ENCODE peak calls at places on chromosomes 2 and 18, in seven cellular contexts. R is testis, C is adrenal gland, X is thyroid gland, Y is sigmoid colon, T is body of pancreas, W is HCT116. G is an unnamed sample.

GRCh38 chr2:62526531-62527381 is 20.8 kb upstream of the TMEM17 start:
- DNase-seq in R (no peak), C (peak; percentile 21), X (no peak), Y (no peak), T (no peak), W (no peak), G (peak; percentile 17)

GRCh38 chr18:24063121-24063731 is 48.7 kb downstream of the TTC39C start:
- DNase-seq in R (no peak), C (no peak), X (no peak), Y (no peak), T (no peak), W (peak; percentile 27), G (no peak)

GRCh38 chr2:179240481-179241451 is 23.9 kb downstream of the SESTD1 start:
- DNase-seq in R (no peak), C (no peak), X (no peak), Y (no peak), T (no peak), W (no peak), G (no peak)

GRCh38 chr18:79439201-79440023 is 43.7 kb downstream of the NFATC1 start:
- DNase-seq in R (no peak), C (no peak), X (no peak), Y (no peak), T (no peak), W (no peak), G (peak; percentile 57)

GRCh38 chr2:160701822-160702221 is 208.2 kb upstream of the RBMS1 start:
- DNase-seq in R (no peak), C (no peak), X (no peak), Y (no peak), T (no peak), W (no peak), G (no peak)

GRCh38 chr2:235406420-235406819 is 87.4 kb upstream of the AGAP1 start:
- DNase-seq in R (peak; percentile 90), C (peak; percentile 63), X (peak; percentile 96), Y (no peak), T (peak; percentile 57), W (no peak), G (no peak)

GRCh38 chr2:232873292-232873908 is 3.3 kb downstream of the SNORC start:
- DNase-seq in R (no peak), C (no peak), X (no peak), Y (peak; percentile 62), T (no peak), W (no peak), G (no peak)

GRCh38 chr2:166593403-166593802 is 99.4 kb upstream of the SCN7A start:
- DNase-seq in R (no peak), C (no peak), X (no peak), Y (no peak), T (no peak), W (no peak), G (no peak)

GRCh38 chr2:223941579-223942277 is 3.4 kb downstream of the WDFY1 start:
- DNase-seq in R (no peak), C (no peak), X (no peak), Y (no peak), T (no peak), W (no peak), G (no peak)

GRCh38 chr2:53793821-53794220 is 7.0 kb downstream of the ERLEC1 start:
- DNase-seq in R (no peak), C (no peak), X (no peak), Y (no peak), T (no peak), W (no peak), G (no peak)

GRCh38 chr2:114745700-114746099 is 303.3 kb downstream of the DPP10 start:
- DNase-seq in R (no peak), C (no peak), X (no peak), Y (no peak), T (no peak), W (no peak), G (no peak)

GRCh38 chr2:174553811-174554493 is 43.7 kb downstream of the WIPF1 start:
- DNase-seq in R (no peak), C (no peak), X (no peak), Y (no peak), T (no peak), W (no peak), G (no peak)

GRCh38 chr2:23423062-23423872 is 38.3 kb downstream of the KLHL29 start:
- DNase-seq in R (no peak), C (no peak), X (no peak), Y (no peak), T (no peak), W (no peak), G (no peak)

GRCh38 chr2:46131-46470 is 204 bp downstream of the FAM110C start:
- DNase-seq in R (no peak), C (no peak), X (no peak), Y (no peak), T (no peak), W (no peak), G (no peak)

GRCh38 chr2:47346-48218 is 1.3 kb upstream of the FAM110C start:
- DNase-seq in R (peak; percentile 29), C (no peak), X (no peak), Y (no peak), T (peak; percentile 27), W (no peak), G (no peak)

GRCh38 chr2:44748-45341 is 1.5 kb downstream of the FAM110C start:
- DNase-seq in R (peak; percentile 51), C (no peak), X (peak; percentile 85), Y (no peak), T (peak; percentile 82), W (no peak), G (no peak)

GRCh38 chr2:45342-46130 is 769 bp downstream of the FAM110C start:
- DNase-seq in R (peak; percentile 57), C (no peak), X (peak; percentile 67), Y (no peak), T (peak; percentile 43), W (no peak), G (no peak)

DNA sequence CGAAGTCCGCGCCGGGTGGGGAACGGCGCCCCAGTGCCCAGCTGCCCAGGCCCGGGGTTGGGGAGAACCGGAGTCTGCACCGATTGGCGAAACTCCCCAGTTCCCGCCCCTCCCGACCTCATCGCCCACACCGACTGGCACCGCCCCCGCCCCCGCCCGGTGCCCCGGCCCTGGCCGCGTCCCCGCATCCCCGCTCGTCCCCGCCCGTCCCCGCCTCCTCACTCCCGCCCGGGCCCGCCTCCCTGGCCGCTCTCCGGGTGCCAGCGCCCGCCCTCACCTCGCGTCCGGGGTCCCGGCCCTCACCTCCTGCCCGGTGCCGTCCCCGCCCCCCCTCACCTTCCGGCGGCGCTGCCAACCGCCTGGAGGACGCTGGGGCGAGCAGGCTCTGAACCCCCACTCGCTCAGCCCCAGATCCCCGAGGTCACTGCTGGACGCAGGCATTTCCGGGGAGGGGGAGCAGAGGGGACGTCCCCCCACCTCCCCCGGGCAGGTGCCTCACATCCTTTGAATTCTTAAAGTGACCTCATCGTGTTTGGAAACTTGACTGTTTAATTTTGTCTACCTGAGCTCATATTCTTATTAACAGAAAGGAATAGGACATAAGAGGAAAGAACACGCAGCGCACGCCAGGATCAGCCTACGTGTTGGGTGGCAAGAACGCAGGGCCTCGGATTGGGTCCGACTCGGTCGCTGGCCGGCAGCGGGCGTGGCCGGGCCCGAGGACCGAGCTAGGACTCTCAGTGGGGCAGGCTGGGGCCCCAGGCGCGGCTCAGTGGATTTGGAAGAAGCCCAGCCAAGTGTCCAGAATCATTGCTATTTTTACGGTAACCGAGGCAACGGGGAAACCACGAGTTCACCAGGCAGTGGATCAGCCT is at the start of gene FAM110C:
- DNase-seq in R (peak; percentile 85), C (peak; percentile 87), X (peak; percentile 95), Y (no peak), T (peak; percentile 90), W (no peak), G (no peak)
- TF ChIP-seq POLR2A in R (no peak), C (no peak), X (no peak), Y (peak; percentile 2), T (peak; percentile 65), W (no peak), G (no peak)

GRCh38 chr2:105274046-105274445 is 32.5 kb downstream of the GPR45 start:
- DNase-seq in R (peak; percentile 27), C (peak; percentile 86), X (no peak), Y (no peak), T (no peak), W (no peak), G (no peak)
- TF ChIP-seq POLR2A in R (no peak), C (no peak), X (no peak), Y (no peak), T (no peak), W (no peak), G (no peak)

DNA sequence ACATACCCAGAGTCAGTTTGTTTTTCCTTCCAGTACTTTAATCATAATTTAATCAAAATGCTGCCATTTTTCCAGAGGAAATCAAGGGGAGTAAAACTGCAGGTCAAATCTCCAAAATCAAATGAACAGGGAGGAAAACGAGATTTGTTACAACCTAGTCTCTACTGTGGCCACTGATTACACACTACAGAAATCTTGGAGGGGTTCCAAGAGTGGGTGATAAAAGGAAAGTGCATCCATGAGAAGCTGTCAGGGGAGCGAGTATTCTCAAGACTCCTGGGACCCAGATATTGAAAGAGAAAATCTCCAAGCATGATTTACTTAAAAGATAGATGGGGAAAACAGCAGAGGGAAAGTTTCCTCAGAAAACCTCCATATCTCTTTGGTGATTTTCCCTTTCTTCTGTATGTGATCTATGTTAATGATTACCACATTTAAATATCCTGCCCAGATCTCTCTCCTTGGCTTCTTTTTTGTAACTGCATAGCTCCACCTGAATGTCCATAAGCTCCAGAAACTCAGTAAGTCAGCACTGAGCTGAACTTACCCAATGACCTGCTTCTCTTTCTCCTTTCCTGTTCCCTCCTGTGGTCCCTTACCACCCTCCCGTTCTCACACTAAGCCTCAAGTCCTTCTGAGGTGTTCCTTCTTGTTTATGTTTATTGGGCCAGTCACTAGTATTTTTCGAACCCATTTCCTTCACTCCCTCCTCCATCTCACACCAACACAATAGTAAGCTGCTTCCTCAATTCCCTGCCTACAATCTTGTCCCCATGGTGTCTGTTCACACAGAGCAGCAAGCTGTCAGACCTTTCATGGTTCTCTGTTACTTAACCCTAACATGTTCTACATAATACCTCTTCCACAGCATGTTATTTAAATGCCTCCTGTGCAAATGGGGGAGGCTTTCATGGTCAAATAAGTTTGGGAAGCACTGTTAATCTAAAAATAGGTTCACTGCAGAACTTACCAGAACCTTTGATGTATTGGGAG is 73.9 kb upstream of the TWSG1 start:
- DNase-seq in R (no peak), C (no peak), X (no peak), Y (no peak), T (no peak), W (no peak), G (no peak)
- TF ChIP-seq POLR2A in R (no peak), C (no peak), X (no peak), Y (no peak), T (no peak), W (no peak), G (no peak)

GRCh38 chr2:144512421-144513272 is 7.3 kb downstream of the ZEB2 start:
- DNase-seq in R (no peak), C (no peak), X (no peak), Y (no peak), T (no peak), W (no peak), G (peak; percentile 21)

GRCh38 chr2:144511945-144512344 is 8.0 kb downstream of the ZEB2 start:
- DNase-seq in R (no peak), C (no peak), X (no peak), Y (no peak), T (no peak), W (no peak), G (no peak)

GRCh38 chr2:144515425-144515693 is 4.6 kb downstream of the ZEB2 start:
- DNase-seq in R (no peak), C (no peak), X (no peak), Y (no peak), T (no peak), W (no peak), G (no peak)

GRCh38 chr2:144514731-144515424 is 5.0 kb downstream of the ZEB2 start:
- DNase-seq in R (no peak), C (no peak), X (no peak), Y (no peak), T (no peak), W (no peak), G (peak; percentile 43)

GRCh38 chr2:144513388-144514100 is 6.4 kb downstream of the ZEB2 start:
- DNase-seq in R (peak; percentile 90), C (peak; percentile 73), X (no peak), Y (no peak), T (no peak), W (no peak), G (peak; percentile 40)
- TF ChIP-seq POLR2A in R (no peak), C (peak; percentile 21), X (no peak), Y (no peak), T (no peak), W (no peak), G (no peak)

G was measured in erythroblast.